ENCODE peak calls at places on chromosomes 5 and 9, in eight cellular contexts. One of them, this sample, is unnamed.

GRCh38 chr9:98329904-98330303 is 74.5 kb upstream of the TBC1D2 start:
- DNase-seq in HTR-8/SVneo: no peak
- DNase-seq in CD4-positive, alpha-beta T cell: no peak
- DNase-seq in SHP77: no peak
- DNase-seq in neural crest cell: no peak
- DNase-seq in choroid plexus epithelial cell: no peak
- DNase-seq in NCI-H524: no peak
- DNase-seq in dorsolateral prefrontal cortex: no peak
- DNase-seq in this sample: no peak

GRCh38 chr5:135332519-135333150 is 66.4 kb downstream of the MACROH2A1 start:
- DNase-seq in NCI-H524: peak
- DNase-seq in SHP77: peak
- DNase-seq in choroid plexus epithelial cell: peak
- DNase-seq in neural crest cell: no peak
- DNase-seq in HTR-8/SVneo: peak
- DNase-seq in dorsolateral prefrontal cortex: no peak
- DNase-seq in CD4-positive, alpha-beta T cell: no peak
- DNase-seq in this sample: no peak

GRCh38 chr9:93652604-93653592 is 76.5 kb downstream of the PHF2 start:
- DNase-seq in HTR-8/SVneo: no peak
- DNase-seq in neural crest cell: no peak
- DNase-seq in SHP77: no peak
- DNase-seq in NCI-H524: no peak
- DNase-seq in dorsolateral prefrontal cortex: no peak
- DNase-seq in choroid plexus epithelial cell: no peak
- DNase-seq in CD4-positive, alpha-beta T cell: no peak
- DNase-seq in this sample: no peak

GRCh38 chr9:110935829-110936228 is 102.4 kb downstream of the LPAR1 start:
- DNase-seq in SHP77: no peak
- DNase-seq in dorsolateral prefrontal cortex: no peak
- DNase-seq in neural crest cell: no peak
- DNase-seq in HTR-8/SVneo: no peak
- DNase-seq in choroid plexus epithelial cell: no peak
- DNase-seq in CD4-positive, alpha-beta T cell: no peak
- DNase-seq in NCI-H524: no peak
- DNase-seq in this sample: no peak

GRCh38 chr5:35810561-35810960 is 46.1 kb upstream of the IL7R start:
- DNase-seq in CD4-positive, alpha-beta T cell: peak
- DNase-seq in dorsolateral prefrontal cortex: no peak
- DNase-seq in SHP77: no peak
- DNase-seq in neural crest cell: no peak
- DNase-seq in HTR-8/SVneo: no peak
- DNase-seq in NCI-H524: no peak
- DNase-seq in choroid plexus epithelial cell: no peak
- DNase-seq in this sample: no peak

GRCh38 chr5:14948341-14948830 is 76.8 kb upstream of the ANKH start:
- DNase-seq in SHP77: no peak
- DNase-seq in HTR-8/SVneo: no peak
- DNase-seq in neural crest cell: no peak
- DNase-seq in NCI-H524: no peak
- DNase-seq in choroid plexus epithelial cell: no peak
- DNase-seq in CD4-positive, alpha-beta T cell: no peak
- DNase-seq in dorsolateral prefrontal cortex: no peak
- DNase-seq in this sample: no peak

GRCh38 chr5:132022737-132023136 is 11.3 kb upstream of the ACSL6 start:
- DNase-seq in CD4-positive, alpha-beta T cell: no peak
- DNase-seq in NCI-H524: no peak
- DNase-seq in SHP77: no peak
- DNase-seq in neural crest cell: no peak
- DNase-seq in dorsolateral prefrontal cortex: no peak
- DNase-seq in HTR-8/SVneo: no peak
- DNase-seq in choroid plexus epithelial cell: no peak
- DNase-seq in this sample: peak

GRCh38 chr5:87924451-87924850 is 344.2 kb downstream of the TMEM161B start:
- DNase-seq in HTR-8/SVneo: no peak
- DNase-seq in dorsolateral prefrontal cortex: no peak
- DNase-seq in CD4-positive, alpha-beta T cell: no peak
- DNase-seq in NCI-H524: no peak
- DNase-seq in neural crest cell: no peak
- DNase-seq in choroid plexus epithelial cell: no peak
- DNase-seq in SHP77: no peak
- DNase-seq in this sample: no peak

GRCh38 chr9:33445389-33445881 is 2.0 kb downstream of the AQP3 start:
- DNase-seq in SHP77: no peak
- DNase-seq in choroid plexus epithelial cell: no peak
- DNase-seq in dorsolateral prefrontal cortex: no peak
- DNase-seq in NCI-H524: no peak
- DNase-seq in CD4-positive, alpha-beta T cell: no peak
- DNase-seq in neural crest cell: no peak
- DNase-seq in HTR-8/SVneo: no peak
- DNase-seq in this sample: no peak

GRCh38 chr5:158514353-158514960 is 585.3 kb downstream of the EBF1 start:
- DNase-seq in neural crest cell: no peak
- DNase-seq in HTR-8/SVneo: peak
- DNase-seq in choroid plexus epithelial cell: peak
- DNase-seq in CD4-positive, alpha-beta T cell: no peak
- DNase-seq in dorsolateral prefrontal cortex: no peak
- DNase-seq in NCI-H524: no peak
- DNase-seq in SHP77: no peak
- DNase-seq in this sample: no peak

GRCh38 chr5:28374492-28374934 is 1336.1 kb upstream of the CDH9 start:
- DNase-seq in neural crest cell: no peak
- DNase-seq in dorsolateral prefrontal cortex: no peak
- DNase-seq in SHP77: no peak
- DNase-seq in HTR-8/SVneo: peak
- DNase-seq in NCI-H524: peak
- DNase-seq in choroid plexus epithelial cell: peak
- DNase-seq in CD4-positive, alpha-beta T cell: no peak
- DNase-seq in this sample: no peak

GRCh38 chr5:108820983-108821382 is 73.3 kb downstream of the FER start:
- DNase-seq in dorsolateral prefrontal cortex: no peak
- DNase-seq in HTR-8/SVneo: no peak
- DNase-seq in NCI-H524: no peak
- DNase-seq in SHP77: no peak
- DNase-seq in CD4-positive, alpha-beta T cell: no peak
- DNase-seq in choroid plexus epithelial cell: no peak
- DNase-seq in neural crest cell: no peak
- DNase-seq in this sample: no peak

GRCh38 chr5:139177809-139178581 is 20.2 kb downstream of the SIL1 start:
- DNase-seq in HTR-8/SVneo: no peak
- DNase-seq in CD4-positive, alpha-beta T cell: no peak
- DNase-seq in neural crest cell: no peak
- DNase-seq in SHP77: peak
- DNase-seq in NCI-H524: no peak
- DNase-seq in dorsolateral prefrontal cortex: no peak
- DNase-seq in choroid plexus epithelial cell: no peak
- DNase-seq in this sample: no peak

GRCh38 chr5:153654444-153654843 is 164.0 kb downstream of the GRIA1 start:
- DNase-seq in HTR-8/SVneo: no peak
- DNase-seq in neural crest cell: no peak
- DNase-seq in dorsolateral prefrontal cortex: no peak
- DNase-seq in SHP77: no peak
- DNase-seq in NCI-H524: no peak
- DNase-seq in choroid plexus epithelial cell: no peak
- DNase-seq in CD4-positive, alpha-beta T cell: no peak
- DNase-seq in this sample: no peak

GRCh38 chr9:99375481-99375880 is 153.4 kb downstream of the SEC61B start:
- DNase-seq in SHP77: no peak
- DNase-seq in choroid plexus epithelial cell: peak
- DNase-seq in HTR-8/SVneo: no peak
- DNase-seq in NCI-H524: no peak
- DNase-seq in dorsolateral prefrontal cortex: no peak
- DNase-seq in CD4-positive, alpha-beta T cell: no peak
- DNase-seq in neural crest cell: no peak
- DNase-seq in this sample: no peak

GRCh38 chr5:138448481-138449398 is 9.9 kb downstream of the REEP2 start:
- DNase-seq in choroid plexus epithelial cell: peak
- DNase-seq in neural crest cell: no peak
- DNase-seq in dorsolateral prefrontal cortex: no peak
- DNase-seq in CD4-positive, alpha-beta T cell: no peak
- DNase-seq in HTR-8/SVneo: no peak
- DNase-seq in SHP77: no peak
- DNase-seq in NCI-H524: peak
- DNase-seq in this sample: no peak

GRCh38 chr9:28155067-28155466 is 581.8 kb upstream of the C9orf72 start:
- DNase-seq in HTR-8/SVneo: no peak
- DNase-seq in choroid plexus epithelial cell: peak
- DNase-seq in CD4-positive, alpha-beta T cell: no peak
- DNase-seq in NCI-H524: no peak
- DNase-seq in SHP77: no peak
- DNase-seq in dorsolateral prefrontal cortex: no peak
- DNase-seq in neural crest cell: no peak
- DNase-seq in this sample: no peak

GRCh38 chr9:92716557-92716956 is 46.6 kb upstream of the IPPK start:
- DNase-seq in dorsolateral prefrontal cortex: peak
- DNase-seq in SHP77: peak
- DNase-seq in neural crest cell: peak
- DNase-seq in CD4-positive, alpha-beta T cell: peak
- DNase-seq in NCI-H524: peak
- DNase-seq in choroid plexus epithelial cell: peak
- DNase-seq in HTR-8/SVneo: peak
- DNase-seq in this sample: peak

GRCh38 chr5:39500656-39501295 is 76.0 kb upstream of the DAB2 start:
- DNase-seq in dorsolateral prefrontal cortex: no peak
- DNase-seq in CD4-positive, alpha-beta T cell: no peak
- DNase-seq in HTR-8/SVneo: no peak
- DNase-seq in SHP77: no peak
- DNase-seq in NCI-H524: no peak
- DNase-seq in neural crest cell: no peak
- DNase-seq in choroid plexus epithelial cell: no peak
- DNase-seq in this sample: no peak

GRCh38 chr5:81349161-81349560 is 44.8 kb downstream of the ACOT12 start:
- DNase-seq in SHP77: no peak
- DNase-seq in CD4-positive, alpha-beta T cell: no peak
- DNase-seq in HTR-8/SVneo: no peak
- DNase-seq in choroid plexus epithelial cell: no peak
- DNase-seq in neural crest cell: no peak
- DNase-seq in NCI-H524: no peak
- DNase-seq in dorsolateral prefrontal cortex: no peak
- DNase-seq in this sample: no peak

GRCh38 chr5:83718195-83718825 is 2.3 kb downstream of the HAPLN1 start:
- DNase-seq in dorsolateral prefrontal cortex: peak
- DNase-seq in CD4-positive, alpha-beta T cell: no peak
- DNase-seq in SHP77: peak
- DNase-seq in choroid plexus epithelial cell: peak
- DNase-seq in HTR-8/SVneo: peak
- DNase-seq in NCI-H524: peak
- DNase-seq in neural crest cell: peak
- DNase-seq in this sample: peak

GRCh38 chr9:105151686-105151995 is 92.8 kb upstream of the SLC44A1 start:
- DNase-seq in CD4-positive, alpha-beta T cell: no peak
- DNase-seq in neural crest cell: no peak
- DNase-seq in NCI-H524: no peak
- DNase-seq in SHP77: no peak
- DNase-seq in choroid plexus epithelial cell: no peak
- DNase-seq in dorsolateral prefrontal cortex: no peak
- DNase-seq in HTR-8/SVneo: no peak
- DNase-seq in this sample: no peak

GRCh38 chr5:132661231-132662003 is 3.4 kb downstream of the IL13 start:
- DNase-seq in choroid plexus epithelial cell: peak
- DNase-seq in CD4-positive, alpha-beta T cell: no peak
- DNase-seq in dorsolateral prefrontal cortex: no peak
- DNase-seq in HTR-8/SVneo: no peak
- DNase-seq in neural crest cell: no peak
- DNase-seq in SHP77: no peak
- DNase-seq in NCI-H524: no peak
- DNase-seq in this sample: peak

GRCh38 chr5:52856564-52856963 is 68.8 kb downstream of the ITGA1 start:
- DNase-seq in CD4-positive, alpha-beta T cell: no peak
- DNase-seq in neural crest cell: no peak
- DNase-seq in NCI-H524: no peak
- DNase-seq in HTR-8/SVneo: no peak
- DNase-seq in SHP77: no peak
- DNase-seq in dorsolateral prefrontal cortex: no peak
- DNase-seq in choroid plexus epithelial cell: peak
- DNase-seq in this sample: no peak

GRCh38 chr9:130320697-130321080 is 55.1 kb downstream of the HMCN2 start:
- DNase-seq in neural crest cell: no peak
- DNase-seq in HTR-8/SVneo: no peak
- DNase-seq in dorsolateral prefrontal cortex: no peak
- DNase-seq in choroid plexus epithelial cell: no peak
- DNase-seq in SHP77: no peak
- DNase-seq in CD4-positive, alpha-beta T cell: no peak
- DNase-seq in NCI-H524: no peak
- DNase-seq in this sample: no peak

GRCh38 chr5:34735436-34736426 is 79.6 kb downstream of the RAI14 start:
- DNase-seq in CD4-positive, alpha-beta T cell: no peak
- DNase-seq in neural crest cell: no peak
- DNase-seq in dorsolateral prefrontal cortex: no peak
- DNase-seq in HTR-8/SVneo: no peak
- DNase-seq in NCI-H524: no peak
- DNase-seq in choroid plexus epithelial cell: peak
- DNase-seq in SHP77: no peak
- DNase-seq in this sample: no peak

GRCh38 chr9:69835412-69836080 is 14.9 kb downstream of the CFAP95 start:
- DNase-seq in dorsolateral prefrontal cortex: no peak
- DNase-seq in SHP77: no peak
- DNase-seq in CD4-positive, alpha-beta T cell: no peak
- DNase-seq in neural crest cell: no peak
- DNase-seq in HTR-8/SVneo: no peak
- DNase-seq in choroid plexus epithelial cell: no peak
- DNase-seq in NCI-H524: no peak
- DNase-seq in this sample: no peak

GRCh38 chr9:34179528-34180138 is 790 bp downstream of the UBAP1 start:
- DNase-seq in HTR-8/SVneo: no peak
- DNase-seq in CD4-positive, alpha-beta T cell: no peak
- DNase-seq in choroid plexus epithelial cell: peak
- DNase-seq in SHP77: no peak
- DNase-seq in NCI-H524: no peak
- DNase-seq in dorsolateral prefrontal cortex: no peak
- DNase-seq in neural crest cell: no peak
- DNase-seq in this sample: no peak

This sample was measured in stimulated activated naive CD8-positive, alpha-beta T cell treated with anti-CD3 and anti-CD28 coated beads, Interleukin-15, Interleukin-2, amounts not matched to agents 100 U/mL and 50 U/mL, for 24 hours.